ENCODE peak calls at places on chromosome 16, in nine cellular contexts. T is tibial nerve, P is dorsolateral prefrontal cortex, M is SJCRH30, S is colonic mucosa, U is AG04450, Z is lower lobe of right lung, J is GM23248, A is heart right ventricle. C is an unnamed sample.

GRCh38 chr16:29816694-29817441 is 916 bp downstream of the PAGR1 start:
- DNase-seq in T (peak; percentile 41), P (peak; percentile 80), M (peak; percentile 75), S (peak; percentile 80), U (no peak), Z (peak; percentile 80), J (peak; percentile 88), A (peak; percentile 58), C (no peak)

GRCh38 chr16:76910931-76911330 is 280.1 kb upstream of the MON1B start:
- DNase-seq in T (no peak), P (no peak), M (no peak), S (no peak), U (peak; percentile 23), Z (no peak), J (peak; percentile 65), A (no peak), C (peak; percentile 73)

GRCh38 chr16:83738926-83739503 is 68.8 kb upstream of the HSBP1 start:
- DNase-seq in T (no peak), P (no peak), M (no peak), S (no peak), U (no peak), Z (no peak), J (no peak), A (no peak), C (peak; percentile 79)

GRCh38 chr16:8887952-8888560 is 5.9 kb downstream of the LITAFD start:
- DNase-seq in T (peak; percentile 53), P (peak; percentile 90), M (peak; percentile 62), S (no peak), U (no peak), Z (peak; percentile 48), J (peak; percentile 93), A (peak; percentile 71), C (peak; percentile 56)

GRCh38 chr16:34054137-34054536 is 594.7 kb downstream of the TP53TG3F start:
- DNase-seq in T (no peak), P (no peak), M (no peak), S (no peak), U (no peak), Z (no peak), J (no peak), A (no peak), C (no peak)

GRCh38 chr16:84421081-84421937 is 53.0 kb downstream of the ATP2C2 start:
- DNase-seq in T (no peak), P (no peak), M (no peak), S (no peak), U (no peak), Z (peak; percentile 29), J (no peak), A (no peak), C (no peak)

GRCh38 chr16:11609474-11610120 is 22.9 kb upstream of the LITAF start:
- DNase-seq in T (no peak), P (no peak), M (peak; percentile 45), S (no peak), U (no peak), Z (peak; percentile 47), J (no peak), A (no peak), C (peak; percentile 36)

GRCh38 chr16:55035037-55035436 is 104.4 kb downstream of the IRX5 start:
- DNase-seq in T (no peak), P (no peak), M (peak; percentile 85), S (peak; percentile 53), U (no peak), Z (peak; percentile 53), J (peak; percentile 33), A (no peak), C (no peak)

GRCh38 chr16:89425523-89425922 is 64.8 kb downstream of the ANKRD11 start:
- DNase-seq in T (no peak), P (no peak), M (no peak), S (no peak), U (no peak), Z (no peak), J (no peak), A (no peak), C (no peak)

GRCh38 chr16:89422527-89422904 is 67.8 kb downstream of the ANKRD11 start:
- DNase-seq in T (no peak), P (no peak), M (no peak), S (no peak), U (no peak), Z (no peak), J (peak; percentile 56), A (peak; percentile 38), C (peak; percentile 72)

GRCh38 chr16:89426736-89427525 is 63.4 kb downstream of the ANKRD11 start:
- DNase-seq in T (no peak), P (no peak), M (no peak), S (no peak), U (no peak), Z (no peak), J (peak; percentile 45), A (no peak), C (peak; percentile 52)

GRCh38 chr16:89422905-89423630 is 67.3 kb downstream of the ANKRD11 start:
- DNase-seq in T (no peak), P (no peak), M (peak; percentile 61), S (no peak), U (no peak), Z (no peak), J (peak; percentile 68), A (no peak), C (peak; percentile 89)

GRCh38 chr16:89423709-89424260 is 66.6 kb downstream of the ANKRD11 start:
- DNase-seq in T (no peak), P (no peak), M (no peak), S (no peak), U (no peak), Z (no peak), J (no peak), A (no peak), C (no peak)
- H3K27ac ChIP-seq in T (no peak overlapping the region), P (no peak overlapping the region), M (no peak overlapping the region), S (no peak overlapping the region), U (no peak overlapping the region), Z (no peak overlapping the region), J (peak overlapping the region; percentile 36), A (no peak overlapping the region), C (peak overlapping the region; percentile 83)

GRCh38 chr16:2031081-2031577 is 4.4 kb downstream of the NHERF2 start:
- DNase-seq in T (no peak), P (no peak), M (no peak), S (no peak), U (no peak), Z (no peak), J (no peak), A (peak; percentile 87), C (no peak)
- H3K27ac ChIP-seq in T (peak overlapping the region; percentile 93), P (peak overlapping the region; percentile 99), M (no peak overlapping the region), S (peak overlapping the region; percentile 18), U (no peak overlapping the region), Z (peak overlapping the region; percentile 92), J (no peak overlapping the region), A (peak overlapping the region; percentile 88), C (no peak overlapping the region)

GRCh38 chr16:14148016-14148415 is 76.9 kb downstream of the MRTFB start:
- DNase-seq in T (no peak), P (no peak), M (no peak), S (no peak), U (no peak), Z (no peak), J (no peak), A (no peak), C (no peak)

GRCh38 chr16:14146445-14146844 is 75.3 kb downstream of the MRTFB start:
- DNase-seq in T (no peak), P (no peak), M (no peak), S (no peak), U (no peak), Z (no peak), J (no peak), A (no peak), C (no peak)

GRCh38 chr16:14148569-14148968 is 77.5 kb downstream of the MRTFB start:
- DNase-seq in T (no peak), P (no peak), M (no peak), S (no peak), U (no peak), Z (no peak), J (peak; percentile 6), A (no peak), C (peak; percentile 43)

GRCh38 chr16:14151256-14152030 is 80.3 kb downstream of the MRTFB start:
- DNase-seq in T (no peak), P (no peak), M (no peak), S (no peak), U (no peak), Z (no peak), J (peak; percentile 64), A (peak; percentile 26), C (no peak)

DNA sequence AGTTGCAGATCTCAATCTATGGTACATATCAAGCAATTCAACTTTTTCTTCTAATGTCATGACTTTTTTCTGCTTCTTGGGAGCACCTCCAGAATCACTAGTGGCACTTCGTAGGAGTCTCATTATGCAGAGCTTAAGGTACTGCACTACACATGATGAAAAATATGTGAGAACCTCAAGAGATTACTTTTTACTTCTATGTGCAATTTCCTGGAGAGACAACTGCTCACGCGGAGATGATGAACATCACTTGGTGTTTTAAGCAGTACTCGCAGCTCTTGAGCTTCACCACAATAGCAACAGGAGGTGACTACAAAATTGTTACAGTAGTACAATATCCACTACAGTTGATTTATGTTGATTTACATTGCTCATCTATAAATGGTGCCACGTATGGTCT is 79.7 kb downstream of the MRTFB start:
- DNase-seq in T (no peak), P (no peak), M (no peak), S (no peak), U (no peak), Z (no peak), J (no peak), A (no peak), C (no peak)
- H3K27ac ChIP-seq in T (no peak overlapping the region), P (no peak overlapping the region), M (no peak overlapping the region), S (no peak overlapping the region), U (no peak overlapping the region), Z (no peak overlapping the region), J (no peak overlapping the region), A (no peak overlapping the region), C (no peak overlapping the region)

GRCh38 chr16:16067127-16067526 is 117.7 kb downstream of the ABCC1 start:
- DNase-seq in T (no peak), P (no peak), M (no peak), S (no peak), U (no peak), Z (no peak), J (no peak), A (peak; percentile 32), C (peak; percentile 73)

GRCh38 chr16:16062023-16062932 is 112.9 kb downstream of the ABCC1 start:
- DNase-seq in T (no peak), P (no peak), M (no peak), S (no peak), U (no peak), Z (no peak), J (no peak), A (no peak), C (no peak)

GRCh38 chr16:16064874-16065384 is 115.5 kb downstream of the ABCC1 start:
- DNase-seq in T (no peak), P (no peak), M (no peak), S (no peak), U (no peak), Z (no peak), J (no peak), A (no peak), C (no peak)

GRCh38 chr16:16059895-16060590 is 110.6 kb downstream of the ABCC1 start:
- DNase-seq in T (no peak), P (no peak), M (no peak), S (no peak), U (no peak), Z (no peak), J (no peak), A (no peak), C (no peak)

DNA sequence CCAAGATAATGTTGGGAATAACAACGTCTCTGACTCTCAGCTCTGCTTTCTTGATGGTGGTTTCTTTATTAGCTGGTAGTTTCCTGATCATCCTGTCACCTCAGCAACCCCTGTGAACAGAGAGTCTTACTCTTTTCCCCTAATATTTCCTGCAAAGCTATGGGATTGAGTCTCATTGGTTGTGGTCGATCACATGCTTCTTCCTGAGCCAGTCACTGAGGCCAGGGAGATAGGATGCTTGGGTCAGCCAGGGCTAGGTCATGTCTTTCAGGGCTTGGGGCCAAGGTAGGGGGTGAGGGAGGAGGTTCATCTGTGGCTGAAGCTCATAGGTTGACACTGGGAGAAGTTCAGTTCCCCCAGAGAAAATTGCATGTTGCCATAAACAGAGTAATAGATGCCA is 114.3 kb downstream of the ABCC1 start:
- DNase-seq in T (no peak), P (no peak), M (no peak), S (no peak), U (no peak), Z (no peak), J (no peak), A (no peak), C (no peak)
- H3K27ac ChIP-seq in T (no peak overlapping the region), P (no peak overlapping the region), M (no peak overlapping the region), S (no peak overlapping the region), U (no peak overlapping the region), Z (no peak overlapping the region), J (no peak overlapping the region), A (no peak overlapping the region), C (no peak overlapping the region)